ENCODE peak calls at places on chromosome 17, in four cellular contexts. One of them, this sample, is unnamed. For H3K4me1, the result is how much of the 10 kb centered on the place peaks cover.

GRCh38 chr17:40065771-40066510 is 3.2 kb downstream of the THRA start:
- DNase-seq in uterus: no peak
- DNase-seq in cardiac muscle cell: no peak
- DNase-seq in heart right ventricle: no peak
- DNase-seq in this sample: no peak

GRCh38 chr17:31579265-31579664 is 187.8 kb downstream of the RAB11FIP4 start:
- DNase-seq in uterus: no peak
- DNase-seq in cardiac muscle cell: peak
- DNase-seq in heart right ventricle: no peak
- DNase-seq in this sample: no peak

GRCh38 chr17:35889818-35890773 is 9.9 kb upstream of the CCL5 start:
- DNase-seq in uterus: no peak
- DNase-seq in heart right ventricle: no peak
- DNase-seq in cardiac muscle cell: peak
- DNase-seq in this sample: peak

GRCh38 chr17:18974407-18975149 is 22.6 kb downstream of the SLC5A10 start:
- DNase-seq in heart right ventricle: no peak
- DNase-seq in cardiac muscle cell: no peak
- DNase-seq in uterus: no peak
- DNase-seq in this sample: no peak

GRCh38 chr17:28551421-28552186 is 820 bp downstream of the UNC119 start:
- DNase-seq in uterus: no peak
- DNase-seq in heart right ventricle: no peak
- DNase-seq in cardiac muscle cell: peak
- DNase-seq in this sample: peak

GRCh38 chr17:67359960-67360817 is 6.2 kb downstream of the PSMD12 start:
- DNase-seq in uterus: no peak
- DNase-seq in heart right ventricle: no peak
- DNase-seq in cardiac muscle cell: peak
- DNase-seq in this sample: no peak

GRCh38 chr17:5775098-5775497 is 190.8 kb upstream of the NLRP1 start:
- DNase-seq in uterus: no peak
- DNase-seq in heart right ventricle: no peak
- DNase-seq in cardiac muscle cell: no peak
- DNase-seq in this sample: no peak

GRCh38 chr17:82332669-82333278 is 792 bp downstream of the SECTM1 start:
- DNase-seq in uterus: peak
- DNase-seq in heart right ventricle: peak
- DNase-seq in cardiac muscle cell: peak
- DNase-seq in this sample: peak

GRCh38 chr17:68868708-68869107 is 86.5 kb downstream of the ABCA8 start:
- DNase-seq in cardiac muscle cell: peak
- DNase-seq in uterus: no peak
- DNase-seq in heart right ventricle: no peak
- DNase-seq in this sample: peak

DNA sequence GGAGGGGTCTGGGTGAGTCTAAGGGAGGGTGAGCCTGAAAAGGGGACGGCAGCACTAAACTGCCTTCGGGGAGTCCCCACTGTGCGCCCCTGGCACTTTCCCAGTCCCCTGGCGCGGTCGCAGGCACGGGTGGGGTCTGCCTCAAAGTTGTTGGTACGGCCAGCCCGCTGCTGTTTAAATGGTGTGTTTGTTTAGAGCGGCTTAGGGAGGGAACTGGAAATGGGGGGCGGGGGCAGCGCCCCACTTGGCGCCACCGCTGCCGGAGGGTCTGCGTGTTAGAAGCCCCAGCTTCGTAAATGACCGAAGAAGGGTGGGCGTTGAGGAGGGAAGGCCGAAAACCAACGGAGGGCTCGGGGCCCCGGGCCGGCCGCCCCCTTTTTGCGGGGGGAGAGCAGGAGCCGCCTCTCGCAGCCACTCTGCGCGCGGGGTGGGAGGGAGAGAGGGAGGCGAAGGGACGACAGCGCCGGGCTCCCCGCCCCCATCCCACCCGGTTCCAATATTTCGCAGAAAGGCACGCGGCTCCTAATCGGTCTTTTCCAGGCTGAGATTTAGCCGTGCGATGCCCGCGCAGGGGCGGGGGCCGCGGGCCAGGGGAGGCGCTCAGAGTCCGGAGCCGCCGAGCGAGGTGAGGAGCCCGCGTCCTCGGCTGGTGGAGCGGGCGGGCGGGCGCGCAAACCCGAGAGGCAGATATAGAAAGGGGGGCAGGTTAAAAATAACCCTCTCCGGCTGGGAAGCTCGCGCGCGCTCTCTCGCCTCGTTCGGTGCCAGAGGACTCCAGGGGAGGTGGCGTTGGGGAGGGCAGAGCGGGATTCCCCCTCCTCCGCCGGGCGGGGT is 55.0 kb downstream of the SREBF1 start:
- DNase-seq in heart right ventricle: peak
- DNase-seq in uterus: peak
- DNase-seq in cardiac muscle cell: peak
- DNase-seq in this sample: peak
- H3K4me1 ChIP-seq in heart right ventricle: half or more
- H3K4me1 ChIP-seq in uterus: under half
- H3K4me1 ChIP-seq in cardiac muscle cell: half or more
- H3K4me1 ChIP-seq in this sample: half or more

GRCh38 chr17:17118399-17118798 is 76.1 kb downstream of the MPRIP start:
- DNase-seq in cardiac muscle cell: no peak
- DNase-seq in uterus: no peak
- DNase-seq in heart right ventricle: no peak
- DNase-seq in this sample: no peak
- H3K27ac ChIP-seq in cardiac muscle cell: no peak
- H3K27ac ChIP-seq in uterus: peak
- H3K27ac ChIP-seq in heart right ventricle: peak
- H3K27ac ChIP-seq in this sample: no peak

GRCh38 chr17:337453-337852 is 15.2 kb downstream of the RPH3AL start:
- DNase-seq in cardiac muscle cell: no peak
- DNase-seq in uterus: no peak
- DNase-seq in heart right ventricle: no peak
- DNase-seq in this sample: no peak
- H3K4me3 ChIP-seq in cardiac muscle cell: no peak
- H3K4me3 ChIP-seq in uterus: no peak
- H3K4me3 ChIP-seq in heart right ventricle: no peak
- H3K4me3 ChIP-seq in this sample: no peak

DNA sequence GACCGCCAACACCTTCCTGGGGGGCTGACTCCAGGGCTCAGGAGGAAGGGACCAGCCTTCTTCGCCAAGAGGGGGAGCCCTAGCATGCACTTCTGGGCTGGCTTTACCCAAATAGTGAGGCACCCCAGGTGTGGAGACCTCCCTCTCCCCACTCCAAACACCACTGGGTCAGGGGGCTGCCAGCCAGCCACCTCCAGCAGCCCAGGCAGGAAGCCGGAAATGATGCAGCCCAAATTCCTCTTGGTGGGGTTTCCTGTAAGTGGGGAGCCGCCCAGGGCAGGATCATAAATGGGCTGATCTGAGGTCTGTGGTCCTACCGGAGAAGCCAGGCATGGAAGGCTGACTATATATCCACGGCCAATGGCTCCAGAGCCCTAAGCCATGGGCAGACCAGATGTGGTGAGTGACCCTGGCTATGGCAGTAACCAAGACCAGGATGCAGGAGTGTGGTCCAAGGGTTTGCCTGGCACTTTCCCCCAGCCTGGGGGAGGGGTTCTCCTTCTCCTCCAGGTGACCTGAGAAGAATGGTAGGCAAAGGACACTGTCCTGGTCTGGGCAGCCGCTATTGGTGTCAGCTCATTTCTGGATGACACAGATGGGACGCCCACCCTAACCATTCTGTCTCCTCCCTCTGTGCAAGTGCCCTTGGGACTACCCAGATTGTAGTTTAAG is 4.2 kb downstream of the GIT1 start:
- DNase-seq in heart right ventricle: peak
- DNase-seq in uterus: peak
- DNase-seq in cardiac muscle cell: peak
- DNase-seq in this sample: no peak
- H3K4me1 ChIP-seq in heart right ventricle: half or more
- H3K4me1 ChIP-seq in uterus: under half
- H3K4me1 ChIP-seq in cardiac muscle cell: under half
- H3K4me1 ChIP-seq in this sample: under half

GRCh38 chr17:57521606-57522435 is 223.3 kb downstream of the CCDC182 start:
- DNase-seq in uterus: no peak
- DNase-seq in cardiac muscle cell: no peak
- DNase-seq in heart right ventricle: no peak
- DNase-seq in this sample: no peak
- H3K27ac ChIP-seq in uterus: no peak
- H3K27ac ChIP-seq in cardiac muscle cell: peak
- H3K27ac ChIP-seq in heart right ventricle: no peak
- H3K27ac ChIP-seq in this sample: no peak

This sample was measured in testis.